ENCODE peak calls at places on chromosome 16, in six cellular contexts. One of them, this sample, is unnamed.

GRCh38 chr16:997440-998051 is 16.0 kb downstream of the SOX8 start:
- DNase-seq in Peyer's patch: peak
- DNase-seq in HFF-Myc: no peak
- DNase-seq in ovary: no peak
- DNase-seq in neural progenitor cell: peak
- DNase-seq in IMR-90: peak
- DNase-seq in this sample: peak

GRCh38 chr16:19113577-19114358 is at the start of gene ITPRIPL2:
- DNase-seq in Peyer's patch: peak
- DNase-seq in HFF-Myc: peak
- DNase-seq in ovary: peak
- DNase-seq in neural progenitor cell: peak
- DNase-seq in IMR-90: peak
- DNase-seq in this sample: peak

GRCh38 chr16:30183961-30184429 is 593 bp downstream of the CORO1A start:
- DNase-seq in Peyer's patch: peak
- DNase-seq in HFF-Myc: no peak
- DNase-seq in ovary: no peak
- DNase-seq in neural progenitor cell: no peak
- DNase-seq in IMR-90: no peak
- DNase-seq in this sample: no peak

GRCh38 chr16:3175157-3176153 is 12.5 kb upstream of the OR1F1 start:
- DNase-seq in Peyer's patch: no peak
- DNase-seq in HFF-Myc: no peak
- DNase-seq in ovary: no peak
- DNase-seq in neural progenitor cell: peak
- DNase-seq in IMR-90: peak
- DNase-seq in this sample: no peak

GRCh38 chr16:13873835-13874438 is 46.0 kb upstream of the ERCC4 start:
- DNase-seq in Peyer's patch: no peak
- DNase-seq in HFF-Myc: no peak
- DNase-seq in ovary: no peak
- DNase-seq in neural progenitor cell: peak
- DNase-seq in IMR-90: peak
- DNase-seq in this sample: peak

GRCh38 chr16:50323335-50324011 is 45.3 kb downstream of the BRD7 start:
- DNase-seq in Peyer's patch: no peak
- DNase-seq in HFF-Myc: peak
- DNase-seq in ovary: no peak
- DNase-seq in neural progenitor cell: no peak
- DNase-seq in IMR-90: peak
- DNase-seq in this sample: peak

GRCh38 chr16:53054670-53055485 is at the start of gene CHD9:
- DNase-seq in Peyer's patch: peak
- DNase-seq in HFF-Myc: no peak
- DNase-seq in ovary: peak
- DNase-seq in neural progenitor cell: peak
- DNase-seq in IMR-90: peak
- DNase-seq in this sample: peak

GRCh38 chr16:88685156-88686061 is 898 bp downstream of the SNAI3 start:
- DNase-seq in Peyer's patch: peak
- DNase-seq in HFF-Myc: no peak
- DNase-seq in ovary: no peak
- DNase-seq in neural progenitor cell: peak
- DNase-seq in IMR-90: peak
- DNase-seq in this sample: peak

GRCh38 chr16:85146922-85147651 is 34.8 kb upstream of the CIBAR2 start:
- DNase-seq in Peyer's patch: no peak
- DNase-seq in HFF-Myc: no peak
- DNase-seq in ovary: peak
- DNase-seq in neural progenitor cell: no peak
- DNase-seq in IMR-90: no peak
- DNase-seq in this sample: no peak

GRCh38 chr16:75289189-75289588 is 37.8 kb upstream of the BCAR1 start:
- DNase-seq in Peyer's patch: no peak
- DNase-seq in HFF-Myc: no peak
- DNase-seq in ovary: no peak
- DNase-seq in neural progenitor cell: no peak
- DNase-seq in IMR-90: peak
- DNase-seq in this sample: peak

GRCh38 chr16:2213817-2214720 is 571 bp downstream of the PGP start:
- DNase-seq in Peyer's patch: no peak
- DNase-seq in HFF-Myc: no peak
- DNase-seq in ovary: peak
- DNase-seq in neural progenitor cell: peak
- DNase-seq in IMR-90: no peak
- DNase-seq in this sample: peak

GRCh38 chr16:70444249-70445063 is 5.6 kb upstream of the ST3GAL2 start:
- DNase-seq in Peyer's patch: no peak
- DNase-seq in HFF-Myc: no peak
- DNase-seq in ovary: no peak
- DNase-seq in neural progenitor cell: no peak
- DNase-seq in IMR-90: no peak
- DNase-seq in this sample: no peak

GRCh38 chr16:31504159-31504558 is 4.0 kb downstream of the RUSF1 start:
- DNase-seq in Peyer's patch: no peak
- DNase-seq in HFF-Myc: no peak
- DNase-seq in ovary: no peak
- DNase-seq in neural progenitor cell: no peak
- DNase-seq in IMR-90: no peak
- DNase-seq in this sample: no peak

GRCh38 chr16:55349867-55350266 is 25.9 kb downstream of the IRX6 start:
- DNase-seq in Peyer's patch: no peak
- DNase-seq in HFF-Myc: peak
- DNase-seq in ovary: no peak
- DNase-seq in neural progenitor cell: no peak
- DNase-seq in IMR-90: no peak
- DNase-seq in this sample: no peak

GRCh38 chr16:65919977-65920376 is 446.5 kb upstream of the CDH5 start:
- DNase-seq in Peyer's patch: no peak
- DNase-seq in HFF-Myc: no peak
- DNase-seq in ovary: no peak
- DNase-seq in neural progenitor cell: no peak
- DNase-seq in IMR-90: no peak
- DNase-seq in this sample: no peak

GRCh38 chr16:77974883-77975282 is 47.5 kb upstream of the CLEC3A start:
- DNase-seq in Peyer's patch: no peak
- DNase-seq in HFF-Myc: no peak
- DNase-seq in ovary: no peak
- DNase-seq in neural progenitor cell: peak
- DNase-seq in IMR-90: no peak
- DNase-seq in this sample: no peak

GRCh38 chr16:77971306-77972131 is 50.8 kb upstream of the CLEC3A start:
- DNase-seq in Peyer's patch: peak
- DNase-seq in HFF-Myc: peak
- DNase-seq in ovary: peak
- DNase-seq in neural progenitor cell: peak
- DNase-seq in IMR-90: peak
- DNase-seq in this sample: peak

GRCh38 chr16:77977336-77977735 is 45.0 kb upstream of the CLEC3A start:
- DNase-seq in Peyer's patch: no peak
- DNase-seq in HFF-Myc: no peak
- DNase-seq in ovary: no peak
- DNase-seq in neural progenitor cell: no peak
- DNase-seq in IMR-90: no peak
- DNase-seq in this sample: no peak

GRCh38 chr16:77975942-77976341 is 46.4 kb upstream of the CLEC3A start:
- DNase-seq in Peyer's patch: no peak
- DNase-seq in HFF-Myc: no peak
- DNase-seq in ovary: no peak
- DNase-seq in neural progenitor cell: no peak
- DNase-seq in IMR-90: no peak
- DNase-seq in this sample: no peak
- TF ChIP-seq CTCF in Peyer's patch: no peak
- TF ChIP-seq CTCF in HFF-Myc: no peak
- TF ChIP-seq CTCF in ovary: no peak
- TF ChIP-seq CTCF in neural progenitor cell: no peak
- TF ChIP-seq CTCF in IMR-90: no peak
- TF ChIP-seq CTCF in this sample: no peak

DNA sequence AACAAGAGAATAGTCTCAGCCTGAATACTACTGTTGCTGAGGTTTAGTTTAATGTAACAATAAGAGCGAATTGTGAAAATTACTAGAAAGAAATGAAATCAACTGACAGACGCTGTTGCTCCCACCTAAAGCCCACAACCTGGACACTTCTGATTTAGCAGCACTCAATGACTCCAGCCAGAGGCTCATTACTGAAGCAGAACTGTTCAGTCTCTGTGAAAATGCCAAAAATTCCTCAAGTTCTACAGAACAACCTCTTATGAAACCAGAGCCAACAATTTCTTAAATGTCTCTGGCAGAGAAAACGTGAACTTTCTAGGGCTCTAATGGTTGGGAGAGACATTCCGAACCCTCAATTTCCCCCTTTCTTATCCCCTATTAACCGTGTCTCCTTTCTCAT is 9.9 kb downstream of the PSME3IP1 start:
- DNase-seq in Peyer's patch: no peak
- DNase-seq in HFF-Myc: no peak
- DNase-seq in ovary: no peak
- DNase-seq in neural progenitor cell: no peak
- DNase-seq in IMR-90: no peak
- DNase-seq in this sample: no peak
- H3K4me3 ChIP-seq in Peyer's patch: no peak
- H3K4me3 ChIP-seq in HFF-Myc: no peak
- H3K4me3 ChIP-seq in ovary: no peak
- H3K4me3 ChIP-seq in neural progenitor cell: no peak
- H3K4me3 ChIP-seq in IMR-90: no peak
- H3K4me3 ChIP-seq in this sample: no peak

GRCh38 chr16:72246423-72246822 is 74.5 kb upstream of the PMFBP1 start:
- DNase-seq in Peyer's patch: no peak
- DNase-seq in HFF-Myc: no peak
- DNase-seq in ovary: no peak
- DNase-seq in neural progenitor cell: no peak
- DNase-seq in IMR-90: no peak
- DNase-seq in this sample: no peak

GRCh38 chr16:72241930-72242329 is 70.0 kb upstream of the PMFBP1 start:
- DNase-seq in Peyer's patch: no peak
- DNase-seq in HFF-Myc: peak
- DNase-seq in ovary: peak
- DNase-seq in neural progenitor cell: peak
- DNase-seq in IMR-90: peak
- DNase-seq in this sample: peak

GRCh38 chr16:72247821-72248253 is 75.9 kb upstream of the PMFBP1 start:
- DNase-seq in Peyer's patch: no peak
- DNase-seq in HFF-Myc: no peak
- DNase-seq in ovary: no peak
- DNase-seq in neural progenitor cell: no peak
- DNase-seq in IMR-90: peak
- DNase-seq in this sample: peak

GRCh38 chr16:72242757-72243156 is 70.8 kb upstream of the PMFBP1 start:
- DNase-seq in Peyer's patch: no peak
- DNase-seq in HFF-Myc: no peak
- DNase-seq in ovary: no peak
- DNase-seq in neural progenitor cell: no peak
- DNase-seq in IMR-90: no peak
- DNase-seq in this sample: no peak

DNA sequence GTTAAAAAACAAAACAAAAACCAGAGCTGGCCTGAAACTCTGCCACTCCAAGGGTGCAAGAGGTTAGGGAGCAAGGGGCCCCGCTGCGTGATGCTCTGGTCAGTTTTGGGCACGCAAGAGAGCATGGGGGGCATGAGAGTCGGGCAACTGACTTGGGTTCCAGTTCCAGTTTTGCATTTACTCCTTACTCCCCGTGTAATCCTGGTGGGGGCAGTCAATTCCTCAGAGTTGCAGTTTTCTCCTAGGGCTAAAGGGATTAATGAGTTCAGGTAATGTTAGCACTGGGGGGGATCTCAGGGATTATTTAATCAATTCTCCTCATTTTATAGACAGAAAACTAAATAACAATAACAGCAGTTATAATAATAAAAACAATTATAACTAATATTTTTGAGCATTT is 72.9 kb upstream of the PMFBP1 start:
- DNase-seq in Peyer's patch: no peak
- DNase-seq in HFF-Myc: no peak
- DNase-seq in ovary: no peak
- DNase-seq in neural progenitor cell: no peak
- DNase-seq in IMR-90: no peak
- DNase-seq in this sample: no peak
- TF ChIP-seq CTCF in Peyer's patch: no peak
- TF ChIP-seq CTCF in HFF-Myc: peak
- TF ChIP-seq CTCF in ovary: no peak
- TF ChIP-seq CTCF in neural progenitor cell: peak
- TF ChIP-seq CTCF in IMR-90: no peak
- TF ChIP-seq CTCF in this sample: no peak

GRCh38 chr16:87535457-87535854 is 42.6 kb upstream of the ZCCHC14 start:
- DNase-seq in Peyer's patch: no peak
- DNase-seq in HFF-Myc: no peak
- DNase-seq in ovary: no peak
- DNase-seq in neural progenitor cell: no peak
- DNase-seq in IMR-90: no peak
- DNase-seq in this sample: no peak

GRCh38 chr16:87534751-87535150 is 41.9 kb upstream of the ZCCHC14 start:
- DNase-seq in Peyer's patch: no peak
- DNase-seq in HFF-Myc: no peak
- DNase-seq in ovary: no peak
- DNase-seq in neural progenitor cell: no peak
- DNase-seq in IMR-90: no peak
- DNase-seq in this sample: no peak

GRCh38 chr16:87536795-87537142 is 43.9 kb upstream of the ZCCHC14 start:
- DNase-seq in Peyer's patch: no peak
- DNase-seq in HFF-Myc: no peak
- DNase-seq in ovary: no peak
- DNase-seq in neural progenitor cell: no peak
- DNase-seq in IMR-90: no peak
- DNase-seq in this sample: no peak

GRCh38 chr16:87534030-87534653 is 41.3 kb upstream of the ZCCHC14 start:
- DNase-seq in Peyer's patch: no peak
- DNase-seq in HFF-Myc: no peak
- DNase-seq in ovary: no peak
- DNase-seq in neural progenitor cell: no peak
- DNase-seq in IMR-90: peak
- DNase-seq in this sample: no peak

DNA sequence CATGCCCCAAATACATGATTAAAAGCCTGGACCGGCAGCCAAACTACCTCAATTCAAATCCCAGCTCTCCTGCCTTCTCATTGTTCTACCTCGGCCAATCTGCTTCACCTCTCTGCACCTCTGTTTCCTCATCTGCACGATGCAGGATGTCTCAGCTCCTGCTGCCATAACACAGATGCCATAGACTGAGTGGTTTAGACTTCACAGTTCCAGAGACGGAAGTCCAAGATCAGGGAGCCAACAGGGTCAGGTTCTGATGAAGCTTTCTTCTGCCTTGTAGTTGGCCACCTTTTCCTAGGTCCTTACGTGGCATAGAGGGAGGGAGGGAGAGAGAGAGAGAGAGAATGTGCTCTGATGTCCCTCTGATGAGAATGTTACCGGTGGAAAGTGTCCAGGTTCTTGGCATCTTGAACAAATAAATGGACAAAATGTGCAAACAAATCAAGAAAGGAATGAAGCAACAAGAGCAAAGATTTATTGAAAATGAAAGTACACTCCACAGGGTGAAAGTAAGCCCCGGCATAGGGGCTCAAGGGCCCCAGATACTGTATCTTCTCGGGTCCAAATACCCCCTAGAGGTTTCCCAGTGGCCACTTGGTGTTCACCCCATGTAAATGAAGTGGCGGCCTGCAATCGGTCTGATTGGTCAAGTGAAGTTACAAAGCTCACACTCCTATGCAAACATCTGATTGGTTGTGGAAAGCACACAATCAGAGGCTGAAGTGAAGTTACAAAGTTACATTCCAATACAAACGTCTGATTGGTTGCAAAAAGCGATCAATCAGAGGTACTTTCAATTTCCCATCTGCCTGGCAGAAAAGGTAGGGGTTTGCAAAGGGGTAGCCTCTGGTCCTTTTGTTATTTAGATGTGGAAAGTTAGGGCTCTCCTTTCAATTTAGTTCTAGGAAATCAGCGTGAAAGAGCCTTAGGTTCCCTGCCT is 43.3 kb upstream of the ZCCHC14 start:
- DNase-seq in Peyer's patch: no peak
- DNase-seq in HFF-Myc: no peak
- DNase-seq in ovary: no peak
- DNase-seq in neural progenitor cell: no peak
- DNase-seq in IMR-90: no peak
- DNase-seq in this sample: no peak
- H3K4me3 ChIP-seq in Peyer's patch: no peak
- H3K4me3 ChIP-seq in HFF-Myc: no peak
- H3K4me3 ChIP-seq in ovary: no peak
- H3K4me3 ChIP-seq in neural progenitor cell: no peak
- H3K4me3 ChIP-seq in IMR-90: no peak
- H3K4me3 ChIP-seq in this sample: no peak